ENCODE peak calls at places on chromosomes 11 and 22, in seven cellular contexts. One of them, this sample, is unnamed.

GRCh38 chr22:41485033-41485432 is 16.1 kb downstream of the ACO2 start:
- DNase-seq in RWPE1: no peak
- DNase-seq in endothelial cell: no peak
- DNase-seq in choroid plexus epithelial cell: no peak
- DNase-seq in brain microvascular endothelial cell: no peak
- DNase-seq in A549: no peak
- DNase-seq in cardiac fibroblast: no peak
- DNase-seq in this sample: no peak

GRCh38 chr11:44945639-44946038 is 5.0 kb downstream of the TP53I11 start:
- DNase-seq in A549: no peak
- DNase-seq in endothelial cell: no peak
- DNase-seq in RWPE1: no peak
- DNase-seq in choroid plexus epithelial cell: no peak
- DNase-seq in cardiac fibroblast: peak
- DNase-seq in brain microvascular endothelial cell: no peak
- DNase-seq in this sample: no peak

GRCh38 chr22:50139843-50140415 is 30.6 kb upstream of the PANX2 start:
- DNase-seq in brain microvascular endothelial cell: no peak
- DNase-seq in A549: no peak
- DNase-seq in endothelial cell: no peak
- DNase-seq in choroid plexus epithelial cell: no peak
- DNase-seq in cardiac fibroblast: no peak
- DNase-seq in RWPE1: no peak
- DNase-seq in this sample: no peak

GRCh38 chr11:12124306-12124705 is 13.9 kb downstream of the MICAL2 start:
- DNase-seq in A549: no peak
- DNase-seq in RWPE1: no peak
- DNase-seq in endothelial cell: no peak
- DNase-seq in choroid plexus epithelial cell: no peak
- DNase-seq in brain microvascular endothelial cell: no peak
- DNase-seq in cardiac fibroblast: no peak
- DNase-seq in this sample: no peak

GRCh38 chr11:117465236-117465997 is 137.8 kb downstream of the CEP164 start:
- DNase-seq in A549: no peak
- DNase-seq in RWPE1: no peak
- DNase-seq in brain microvascular endothelial cell: no peak
- DNase-seq in cardiac fibroblast: no peak
- DNase-seq in choroid plexus epithelial cell: no peak
- DNase-seq in endothelial cell: no peak
- DNase-seq in this sample: no peak

GRCh38 chr11:28146123-28146751 is 38.0 kb downstream of the METTL15 start:
- DNase-seq in brain microvascular endothelial cell: peak
- DNase-seq in choroid plexus epithelial cell: peak
- DNase-seq in A549: peak
- DNase-seq in RWPE1: peak
- DNase-seq in cardiac fibroblast: peak
- DNase-seq in endothelial cell: no peak
- DNase-seq in this sample: no peak

GRCh38 chr11:77094841-77095365 is 7.7 kb upstream of the OMP start:
- DNase-seq in brain microvascular endothelial cell: no peak
- DNase-seq in A549: no peak
- DNase-seq in RWPE1: no peak
- DNase-seq in cardiac fibroblast: no peak
- DNase-seq in endothelial cell: no peak
- DNase-seq in choroid plexus epithelial cell: no peak
- DNase-seq in this sample: peak

GRCh38 chr11:94308024-94308423 is 3.6 kb downstream of the IZUMO1R start:
- DNase-seq in RWPE1: no peak
- DNase-seq in choroid plexus epithelial cell: no peak
- DNase-seq in A549: no peak
- DNase-seq in endothelial cell: no peak
- DNase-seq in brain microvascular endothelial cell: no peak
- DNase-seq in cardiac fibroblast: no peak
- DNase-seq in this sample: no peak

GRCh38 chr11:45022294-45023064 is 71.8 kb upstream of the TP53I11 start:
- DNase-seq in cardiac fibroblast: peak
- DNase-seq in RWPE1: no peak
- DNase-seq in endothelial cell: no peak
- DNase-seq in A549: no peak
- DNase-seq in choroid plexus epithelial cell: no peak
- DNase-seq in brain microvascular endothelial cell: no peak
- DNase-seq in this sample: no peak

GRCh38 chr22:42949159-42949558 is 65.8 kb downstream of the PACSIN2 start:
- DNase-seq in endothelial cell: no peak
- DNase-seq in RWPE1: no peak
- DNase-seq in A549: peak
- DNase-seq in choroid plexus epithelial cell: peak
- DNase-seq in cardiac fibroblast: peak
- DNase-seq in brain microvascular endothelial cell: peak
- DNase-seq in this sample: no peak

GRCh38 chr11:27370374-27370773 is 7.4 kb upstream of the CCDC34 start:
- DNase-seq in RWPE1: no peak
- DNase-seq in choroid plexus epithelial cell: no peak
- DNase-seq in brain microvascular endothelial cell: no peak
- DNase-seq in A549: no peak
- DNase-seq in cardiac fibroblast: no peak
- DNase-seq in endothelial cell: no peak
- DNase-seq in this sample: no peak

GRCh38 chr11:86816251-86816726 is 15.9 kb downstream of the PRSS23 start:
- DNase-seq in endothelial cell: no peak
- DNase-seq in choroid plexus epithelial cell: peak
- DNase-seq in cardiac fibroblast: peak
- DNase-seq in brain microvascular endothelial cell: peak
- DNase-seq in RWPE1: no peak
- DNase-seq in A549: peak
- DNase-seq in this sample: no peak

GRCh38 chr22:29079218-29079901 is 6.5 kb downstream of the KREMEN1 start:
- DNase-seq in RWPE1: no peak
- DNase-seq in brain microvascular endothelial cell: no peak
- DNase-seq in A549: no peak
- DNase-seq in endothelial cell: no peak
- DNase-seq in cardiac fibroblast: no peak
- DNase-seq in choroid plexus epithelial cell: no peak
- DNase-seq in this sample: no peak

GRCh38 chr11:110989734-110990133 is 255.8 kb upstream of the POU2AF2 start:
- DNase-seq in choroid plexus epithelial cell: peak
- DNase-seq in brain microvascular endothelial cell: no peak
- DNase-seq in RWPE1: no peak
- DNase-seq in A549: no peak
- DNase-seq in cardiac fibroblast: peak
- DNase-seq in endothelial cell: no peak
- DNase-seq in this sample: peak

GRCh38 chr11:66976048-66976467 is 954 bp downstream of the C11orf86 start:
- DNase-seq in RWPE1: no peak
- DNase-seq in choroid plexus epithelial cell: peak
- DNase-seq in brain microvascular endothelial cell: no peak
- DNase-seq in cardiac fibroblast: peak
- DNase-seq in endothelial cell: peak
- DNase-seq in A549: peak
- DNase-seq in this sample: no peak

GRCh38 chr11:68149417-68149816 is 28.2 kb upstream of the CHKA start:
- DNase-seq in RWPE1: no peak
- DNase-seq in endothelial cell: no peak
- DNase-seq in brain microvascular endothelial cell: no peak
- DNase-seq in choroid plexus epithelial cell: no peak
- DNase-seq in cardiac fibroblast: no peak
- DNase-seq in A549: no peak
- DNase-seq in this sample: no peak

GRCh38 chr11:86497310-86497709 is 122.6 kb downstream of the CCDC81 start:
- DNase-seq in A549: no peak
- DNase-seq in cardiac fibroblast: peak
- DNase-seq in brain microvascular endothelial cell: peak
- DNase-seq in choroid plexus epithelial cell: peak
- DNase-seq in endothelial cell: no peak
- DNase-seq in RWPE1: peak
- DNase-seq in this sample: no peak

GRCh38 chr11:112963368-112963955 is 2.2 kb downstream of the NCAM1 start:
- DNase-seq in choroid plexus epithelial cell: no peak
- DNase-seq in brain microvascular endothelial cell: no peak
- DNase-seq in endothelial cell: peak
- DNase-seq in cardiac fibroblast: no peak
- DNase-seq in A549: no peak
- DNase-seq in RWPE1: no peak
- DNase-seq in this sample: no peak

GRCh38 chr22:46967445-46968358 is 205.3 kb downstream of the TBC1D22A start:
- DNase-seq in endothelial cell: no peak
- DNase-seq in choroid plexus epithelial cell: peak
- DNase-seq in cardiac fibroblast: no peak
- DNase-seq in brain microvascular endothelial cell: no peak
- DNase-seq in A549: no peak
- DNase-seq in RWPE1: no peak
- DNase-seq in this sample: no peak

GRCh38 chr22:48957987-48958321 is 869.7 kb downstream of the BRD1 start:
- DNase-seq in cardiac fibroblast: no peak
- DNase-seq in A549: no peak
- DNase-seq in brain microvascular endothelial cell: no peak
- DNase-seq in endothelial cell: no peak
- DNase-seq in RWPE1: no peak
- DNase-seq in choroid plexus epithelial cell: no peak
- DNase-seq in this sample: peak

GRCh38 chr22:49209452-49210195 is 618.0 kb downstream of the BRD1 start:
- DNase-seq in choroid plexus epithelial cell: no peak
- DNase-seq in A549: peak
- DNase-seq in RWPE1: no peak
- DNase-seq in brain microvascular endothelial cell: no peak
- DNase-seq in endothelial cell: no peak
- DNase-seq in cardiac fibroblast: no peak
- DNase-seq in this sample: no peak

GRCh38 chr11:85725510-85726258 is 39.7 kb upstream of the CCDC89 start:
- DNase-seq in choroid plexus epithelial cell: peak
- DNase-seq in endothelial cell: no peak
- DNase-seq in A549: peak
- DNase-seq in RWPE1: peak
- DNase-seq in cardiac fibroblast: peak
- DNase-seq in brain microvascular endothelial cell: peak
- DNase-seq in this sample: no peak

GRCh38 chr22:49923445-49923844 is 5.0 kb downstream of the CRELD2 start:
- DNase-seq in endothelial cell: no peak
- DNase-seq in cardiac fibroblast: no peak
- DNase-seq in A549: no peak
- DNase-seq in choroid plexus epithelial cell: no peak
- DNase-seq in RWPE1: no peak
- DNase-seq in brain microvascular endothelial cell: no peak
- DNase-seq in this sample: no peak

GRCh38 chr11:68275721-68276488 is 4.1 kb upstream of the C11orf24 start:
- DNase-seq in brain microvascular endothelial cell: no peak
- DNase-seq in endothelial cell: no peak
- DNase-seq in RWPE1: peak
- DNase-seq in A549: peak
- DNase-seq in choroid plexus epithelial cell: no peak
- DNase-seq in cardiac fibroblast: no peak
- DNase-seq in this sample: no peak

DNA sequence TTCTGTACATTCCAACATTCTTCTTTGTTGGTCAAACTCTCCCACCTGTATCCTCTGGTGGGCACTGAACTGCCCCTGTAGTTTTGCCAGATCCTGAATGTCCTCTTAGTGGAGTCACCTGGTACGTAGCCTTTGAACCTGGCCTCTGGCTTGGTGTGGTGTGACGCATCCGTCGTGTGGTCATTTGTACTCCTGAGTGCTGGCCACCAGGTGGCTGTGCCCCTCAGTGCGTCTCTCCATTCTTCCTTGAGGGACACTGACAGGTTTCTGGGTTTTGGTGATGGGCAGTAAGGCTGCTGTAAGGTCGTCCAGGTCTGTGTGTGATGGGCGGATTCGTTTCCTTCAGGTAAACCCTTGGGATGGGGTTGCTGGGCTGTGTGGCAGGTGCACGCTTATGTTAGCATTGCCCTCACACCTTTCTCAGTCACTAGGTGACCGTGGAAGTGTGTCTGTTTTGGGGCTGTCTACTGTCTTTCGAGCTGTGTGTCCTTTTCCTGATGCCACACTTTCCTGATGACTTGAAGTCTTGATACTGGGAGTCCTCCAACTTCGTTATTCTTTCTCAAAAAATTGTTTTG is 13.6 kb upstream of the RANBP1 start:
- DNase-seq in cardiac fibroblast: no peak
- DNase-seq in RWPE1: no peak
- DNase-seq in brain microvascular endothelial cell: no peak
- DNase-seq in endothelial cell: no peak
- DNase-seq in A549: no peak
- DNase-seq in choroid plexus epithelial cell: no peak
- DNase-seq in this sample: no peak
- TF ChIP-seq CTCF in cardiac fibroblast: no peak
- TF ChIP-seq CTCF in RWPE1: no peak
- TF ChIP-seq CTCF in brain microvascular endothelial cell: peak
- TF ChIP-seq CTCF in endothelial cell: peak
- TF ChIP-seq CTCF in A549: no peak
- TF ChIP-seq CTCF in choroid plexus epithelial cell: peak
- TF ChIP-seq CTCF in this sample: no peak

DNA sequence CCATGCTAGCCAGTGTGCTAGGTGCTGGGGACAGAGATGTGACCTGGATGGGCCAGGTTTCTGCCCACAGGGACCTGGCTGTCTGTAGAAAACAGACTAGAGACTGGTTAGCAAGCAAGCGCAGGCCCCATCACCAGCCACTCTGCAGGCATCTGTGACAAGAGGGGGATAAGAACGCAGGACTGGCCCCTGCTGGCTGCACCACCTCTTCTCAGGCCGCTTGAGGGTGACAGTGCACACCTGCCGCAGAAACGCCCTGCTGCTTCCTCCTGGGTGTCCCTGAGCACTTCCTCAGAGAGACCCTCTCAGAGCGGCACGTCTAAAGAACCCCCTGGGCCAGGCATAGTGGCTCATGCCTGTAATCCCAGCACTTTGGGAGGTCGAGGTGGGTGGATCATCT is 5.9 kb upstream of the PICK1 start:
- DNase-seq in RWPE1: no peak
- DNase-seq in choroid plexus epithelial cell: no peak
- DNase-seq in cardiac fibroblast: no peak
- DNase-seq in brain microvascular endothelial cell: no peak
- DNase-seq in endothelial cell: no peak
- DNase-seq in A549: no peak
- DNase-seq in this sample: no peak
- TF ChIP-seq CTCF in RWPE1: no peak
- TF ChIP-seq CTCF in choroid plexus epithelial cell: no peak
- TF ChIP-seq CTCF in cardiac fibroblast: no peak
- TF ChIP-seq CTCF in brain microvascular endothelial cell: no peak
- TF ChIP-seq CTCF in endothelial cell: no peak
- TF ChIP-seq CTCF in A549: no peak
- TF ChIP-seq CTCF in this sample: no peak

GRCh38 chr11:35010656-35011055 is 94.2 kb downstream of the PDHX start:
- DNase-seq in endothelial cell: no peak
- DNase-seq in choroid plexus epithelial cell: no peak
- DNase-seq in cardiac fibroblast: no peak
- DNase-seq in brain microvascular endothelial cell: no peak
- DNase-seq in A549: no peak
- DNase-seq in RWPE1: no peak
- DNase-seq in this sample: no peak
- TF ChIP-seq CTCF in endothelial cell: no peak
- TF ChIP-seq CTCF in choroid plexus epithelial cell: no peak
- TF ChIP-seq CTCF in cardiac fibroblast: no peak
- TF ChIP-seq CTCF in brain microvascular endothelial cell: no peak
- TF ChIP-seq CTCF in A549: no peak
- TF ChIP-seq CTCF in RWPE1: no peak
- TF ChIP-seq CTCF in this sample: no peak

DNA sequence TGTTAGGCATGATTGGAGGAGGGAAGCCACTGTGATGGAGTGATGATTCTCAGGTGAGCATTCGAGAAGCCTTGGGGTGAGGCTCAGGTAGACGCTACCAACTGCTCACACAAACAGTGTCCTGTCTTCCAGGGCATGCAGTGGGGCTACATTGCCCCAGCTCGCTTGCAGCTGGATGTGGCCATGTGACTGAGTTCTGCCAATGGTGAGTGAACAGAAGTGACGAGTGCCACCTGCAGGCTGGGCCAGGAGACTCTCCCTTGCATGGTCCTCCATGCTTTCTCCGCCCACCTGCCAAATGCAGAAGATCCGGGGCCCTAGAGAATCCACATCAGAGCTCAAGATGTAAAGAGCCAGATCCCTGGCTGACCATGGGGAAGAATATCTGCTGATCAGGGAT is 195.9 kb downstream of the BCR start:
- DNase-seq in choroid plexus epithelial cell: peak
- DNase-seq in A549: peak
- DNase-seq in RWPE1: no peak
- DNase-seq in brain microvascular endothelial cell: no peak
- DNase-seq in endothelial cell: peak
- DNase-seq in cardiac fibroblast: no peak
- DNase-seq in this sample: no peak
- TF ChIP-seq CTCF in choroid plexus epithelial cell: peak
- TF ChIP-seq CTCF in A549: peak
- TF ChIP-seq CTCF in RWPE1: no peak
- TF ChIP-seq CTCF in brain microvascular endothelial cell: peak
- TF ChIP-seq CTCF in endothelial cell: peak
- TF ChIP-seq CTCF in cardiac fibroblast: peak
- TF ChIP-seq CTCF in this sample: no peak